ENCODE peak calls at places on chromosome 13, in eight cellular contexts. One of them, this sample, is unnamed.

GRCh38 chr13:57787058-57787791 is 155.7 kb downstream of the PCDH17 start:
- DNase-seq in effector memory CD8-positive, alpha-beta T cell: no peak
- DNase-seq in NCI-H1417: no peak
- DNase-seq in effector CD4-positive, alpha-beta T cell: no peak
- DNase-seq in naive thymus-derived CD8-positive, alpha-beta T cell: no peak
- DNase-seq in lower leg skin: no peak
- DNase-seq in sciatic nerve: no peak
- DNase-seq in nucleus accumbens: no peak
- DNase-seq in this sample: no peak

GRCh38 chr13:79385694-79386093 is 20.4 kb downstream of the RBM26 start:
- DNase-seq in effector memory CD8-positive, alpha-beta T cell: no peak
- DNase-seq in NCI-H1417: no peak
- DNase-seq in effector CD4-positive, alpha-beta T cell: no peak
- DNase-seq in naive thymus-derived CD8-positive, alpha-beta T cell: no peak
- DNase-seq in lower leg skin: no peak
- DNase-seq in sciatic nerve: no peak
- DNase-seq in nucleus accumbens: no peak
- DNase-seq in this sample: no peak

GRCh38 chr13:95023405-95023804 is 277.8 kb downstream of the ABCC4 start:
- DNase-seq in effector memory CD8-positive, alpha-beta T cell: no peak
- DNase-seq in NCI-H1417: peak
- DNase-seq in effector CD4-positive, alpha-beta T cell: no peak
- DNase-seq in naive thymus-derived CD8-positive, alpha-beta T cell: no peak
- DNase-seq in lower leg skin: no peak
- DNase-seq in sciatic nerve: no peak
- DNase-seq in nucleus accumbens: no peak
- DNase-seq in this sample: no peak

GRCh38 chr13:36366023-36366422 is 19.8 kb upstream of the SPART start:
- DNase-seq in effector memory CD8-positive, alpha-beta T cell: no peak
- DNase-seq in NCI-H1417: no peak
- DNase-seq in effector CD4-positive, alpha-beta T cell: no peak
- DNase-seq in naive thymus-derived CD8-positive, alpha-beta T cell: no peak
- DNase-seq in lower leg skin: no peak
- DNase-seq in sciatic nerve: no peak
- DNase-seq in nucleus accumbens: no peak
- DNase-seq in this sample: no peak

GRCh38 chr13:70183041-70183440 is 74.8 kb upstream of the KLHL1 start:
- DNase-seq in effector memory CD8-positive, alpha-beta T cell: no peak
- DNase-seq in NCI-H1417: no peak
- DNase-seq in effector CD4-positive, alpha-beta T cell: no peak
- DNase-seq in naive thymus-derived CD8-positive, alpha-beta T cell: no peak
- DNase-seq in lower leg skin: no peak
- DNase-seq in sciatic nerve: no peak
- DNase-seq in nucleus accumbens: no peak
- DNase-seq in this sample: no peak

GRCh38 chr13:84239032-84239431 is 356.8 kb upstream of the SLITRK1 start:
- DNase-seq in effector memory CD8-positive, alpha-beta T cell: no peak
- DNase-seq in NCI-H1417: no peak
- DNase-seq in effector CD4-positive, alpha-beta T cell: no peak
- DNase-seq in naive thymus-derived CD8-positive, alpha-beta T cell: no peak
- DNase-seq in lower leg skin: no peak
- DNase-seq in sciatic nerve: no peak
- DNase-seq in nucleus accumbens: no peak
- DNase-seq in this sample: no peak

GRCh38 chr13:22825186-22825585 is 355.6 kb upstream of the SGCG start:
- DNase-seq in effector memory CD8-positive, alpha-beta T cell: no peak
- DNase-seq in NCI-H1417: no peak
- DNase-seq in effector CD4-positive, alpha-beta T cell: no peak
- DNase-seq in naive thymus-derived CD8-positive, alpha-beta T cell: no peak
- DNase-seq in lower leg skin: no peak
- DNase-seq in sciatic nerve: no peak
- DNase-seq in nucleus accumbens: no peak
- DNase-seq in this sample: no peak

GRCh38 chr13:19864018-19864338 is 529 bp upstream of the ZMYM5 start:
- DNase-seq in effector memory CD8-positive, alpha-beta T cell: peak
- DNase-seq in NCI-H1417: peak
- DNase-seq in effector CD4-positive, alpha-beta T cell: peak
- DNase-seq in naive thymus-derived CD8-positive, alpha-beta T cell: peak
- DNase-seq in lower leg skin: peak
- DNase-seq in sciatic nerve: peak
- DNase-seq in nucleus accumbens: peak
- DNase-seq in this sample: no peak

GRCh38 chr13:95479706-95480105 is 72.8 kb upstream of the CLDN10 start:
- DNase-seq in effector memory CD8-positive, alpha-beta T cell: no peak
- DNase-seq in NCI-H1417: no peak
- DNase-seq in effector CD4-positive, alpha-beta T cell: no peak
- DNase-seq in naive thymus-derived CD8-positive, alpha-beta T cell: no peak
- DNase-seq in lower leg skin: no peak
- DNase-seq in sciatic nerve: no peak
- DNase-seq in nucleus accumbens: no peak
- DNase-seq in this sample: no peak

GRCh38 chr13:50127726-50128291 is 112.6 kb downstream of the KCNRG start:
- DNase-seq in effector memory CD8-positive, alpha-beta T cell: no peak
- DNase-seq in NCI-H1417: no peak
- DNase-seq in effector CD4-positive, alpha-beta T cell: no peak
- DNase-seq in naive thymus-derived CD8-positive, alpha-beta T cell: no peak
- DNase-seq in lower leg skin: no peak
- DNase-seq in sciatic nerve: no peak
- DNase-seq in nucleus accumbens: no peak
- DNase-seq in this sample: no peak

GRCh38 chr13:111177803-111178389 is 62.8 kb downstream of the ARHGEF7 start:
- DNase-seq in effector memory CD8-positive, alpha-beta T cell: no peak
- DNase-seq in NCI-H1417: no peak
- DNase-seq in effector CD4-positive, alpha-beta T cell: no peak
- DNase-seq in naive thymus-derived CD8-positive, alpha-beta T cell: no peak
- DNase-seq in lower leg skin: peak
- DNase-seq in sciatic nerve: no peak
- DNase-seq in nucleus accumbens: no peak
- DNase-seq in this sample: no peak

GRCh38 chr13:113448545-113448884 is 4.8 kb downstream of the ADPRHL1 start:
- DNase-seq in effector memory CD8-positive, alpha-beta T cell: no peak
- DNase-seq in NCI-H1417: no peak
- DNase-seq in effector CD4-positive, alpha-beta T cell: no peak
- DNase-seq in naive thymus-derived CD8-positive, alpha-beta T cell: no peak
- DNase-seq in lower leg skin: no peak
- DNase-seq in sciatic nerve: peak
- DNase-seq in nucleus accumbens: no peak
- DNase-seq in this sample: no peak

GRCh38 chr13:49315036-49315565 is 67.4 kb downstream of the CDADC1 start:
- DNase-seq in effector memory CD8-positive, alpha-beta T cell: no peak
- DNase-seq in NCI-H1417: no peak
- DNase-seq in effector CD4-positive, alpha-beta T cell: no peak
- DNase-seq in naive thymus-derived CD8-positive, alpha-beta T cell: no peak
- DNase-seq in lower leg skin: peak
- DNase-seq in sciatic nerve: no peak
- DNase-seq in nucleus accumbens: no peak
- DNase-seq in this sample: no peak

GRCh38 chr13:94323746-94324408 is 155.6 kb downstream of the DCT start:
- DNase-seq in effector memory CD8-positive, alpha-beta T cell: peak
- DNase-seq in NCI-H1417: no peak
- DNase-seq in effector CD4-positive, alpha-beta T cell: peak
- DNase-seq in naive thymus-derived CD8-positive, alpha-beta T cell: peak
- DNase-seq in lower leg skin: no peak
- DNase-seq in sciatic nerve: no peak
- DNase-seq in nucleus accumbens: no peak
- DNase-seq in this sample: peak

GRCh38 chr13:26971990-26972888 is 199.4 kb downstream of the USP12 start:
- DNase-seq in effector memory CD8-positive, alpha-beta T cell: no peak
- DNase-seq in NCI-H1417: peak
- DNase-seq in effector CD4-positive, alpha-beta T cell: no peak
- DNase-seq in naive thymus-derived CD8-positive, alpha-beta T cell: no peak
- DNase-seq in lower leg skin: no peak
- DNase-seq in sciatic nerve: no peak
- DNase-seq in nucleus accumbens: no peak
- DNase-seq in this sample: no peak

GRCh38 chr13:44084146-44084545 is 204.4 kb downstream of the LACC1 start:
- DNase-seq in effector memory CD8-positive, alpha-beta T cell: no peak
- DNase-seq in NCI-H1417: no peak
- DNase-seq in effector CD4-positive, alpha-beta T cell: no peak
- DNase-seq in naive thymus-derived CD8-positive, alpha-beta T cell: no peak
- DNase-seq in lower leg skin: no peak
- DNase-seq in sciatic nerve: no peak
- DNase-seq in nucleus accumbens: no peak
- DNase-seq in this sample: no peak

GRCh38 chr13:49356224-49356623 is 87.6 kb downstream of the CAB39L start:
- DNase-seq in effector memory CD8-positive, alpha-beta T cell: no peak
- DNase-seq in NCI-H1417: no peak
- DNase-seq in effector CD4-positive, alpha-beta T cell: no peak
- DNase-seq in naive thymus-derived CD8-positive, alpha-beta T cell: no peak
- DNase-seq in lower leg skin: no peak
- DNase-seq in sciatic nerve: no peak
- DNase-seq in nucleus accumbens: no peak
- DNase-seq in this sample: no peak

GRCh38 chr13:111533900-111534645 is 213.6 kb downstream of the TEX29 start:
- DNase-seq in effector memory CD8-positive, alpha-beta T cell: no peak
- DNase-seq in NCI-H1417: peak
- DNase-seq in effector CD4-positive, alpha-beta T cell: no peak
- DNase-seq in naive thymus-derived CD8-positive, alpha-beta T cell: no peak
- DNase-seq in lower leg skin: no peak
- DNase-seq in sciatic nerve: no peak
- DNase-seq in nucleus accumbens: no peak
- DNase-seq in this sample: no peak

GRCh38 chr13:59384154-59384553 is 779.6 kb downstream of the DIAPH3 start:
- DNase-seq in effector memory CD8-positive, alpha-beta T cell: no peak
- DNase-seq in NCI-H1417: no peak
- DNase-seq in effector CD4-positive, alpha-beta T cell: no peak
- DNase-seq in naive thymus-derived CD8-positive, alpha-beta T cell: no peak
- DNase-seq in lower leg skin: no peak
- DNase-seq in sciatic nerve: no peak
- DNase-seq in nucleus accumbens: no peak
- DNase-seq in this sample: no peak

GRCh38 chr13:44230736-44231135 is 142.9 kb upstream of the SERP2 start:
- DNase-seq in effector memory CD8-positive, alpha-beta T cell: no peak
- DNase-seq in NCI-H1417: no peak
- DNase-seq in effector CD4-positive, alpha-beta T cell: no peak
- DNase-seq in naive thymus-derived CD8-positive, alpha-beta T cell: no peak
- DNase-seq in lower leg skin: no peak
- DNase-seq in sciatic nerve: no peak
- DNase-seq in nucleus accumbens: no peak
- DNase-seq in this sample: no peak

GRCh38 chr13:92767468-92767867 is 459.1 kb upstream of the GPC6 start:
- DNase-seq in effector memory CD8-positive, alpha-beta T cell: no peak
- DNase-seq in NCI-H1417: no peak
- DNase-seq in effector CD4-positive, alpha-beta T cell: no peak
- DNase-seq in naive thymus-derived CD8-positive, alpha-beta T cell: no peak
- DNase-seq in lower leg skin: no peak
- DNase-seq in sciatic nerve: no peak
- DNase-seq in nucleus accumbens: no peak
- DNase-seq in this sample: no peak

GRCh38 chr13:21529102-21529893 is 70.2 kb upstream of the ZDHHC20 start:
- DNase-seq in effector memory CD8-positive, alpha-beta T cell: no peak
- DNase-seq in NCI-H1417: no peak
- DNase-seq in effector CD4-positive, alpha-beta T cell: no peak
- DNase-seq in naive thymus-derived CD8-positive, alpha-beta T cell: peak
- DNase-seq in lower leg skin: no peak
- DNase-seq in sciatic nerve: no peak
- DNase-seq in nucleus accumbens: no peak
- DNase-seq in this sample: no peak

GRCh38 chr13:60509601-60510386 is 112.8 kb downstream of the TDRD3 start:
- DNase-seq in effector memory CD8-positive, alpha-beta T cell: no peak
- DNase-seq in NCI-H1417: peak
- DNase-seq in effector CD4-positive, alpha-beta T cell: no peak
- DNase-seq in naive thymus-derived CD8-positive, alpha-beta T cell: no peak
- DNase-seq in lower leg skin: no peak
- DNase-seq in sciatic nerve: no peak
- DNase-seq in nucleus accumbens: no peak
- DNase-seq in this sample: no peak

GRCh38 chr13:46386426-46386995 is 541 bp downstream of the RUBCNL start:
- DNase-seq in effector memory CD8-positive, alpha-beta T cell: no peak
- DNase-seq in NCI-H1417: no peak
- DNase-seq in effector CD4-positive, alpha-beta T cell: no peak
- DNase-seq in naive thymus-derived CD8-positive, alpha-beta T cell: no peak
- DNase-seq in lower leg skin: no peak
- DNase-seq in sciatic nerve: no peak
- DNase-seq in nucleus accumbens: no peak
- DNase-seq in this sample: no peak

GRCh38 chr13:19053561-19053960 is 128.1 kb downstream of the TUBA3C start:
- DNase-seq in effector memory CD8-positive, alpha-beta T cell: no peak
- DNase-seq in NCI-H1417: no peak
- DNase-seq in effector CD4-positive, alpha-beta T cell: no peak
- DNase-seq in naive thymus-derived CD8-positive, alpha-beta T cell: no peak
- DNase-seq in lower leg skin: peak
- DNase-seq in sciatic nerve: no peak
- DNase-seq in nucleus accumbens: no peak
- DNase-seq in this sample: no peak

GRCh38 chr13:40329682-40330485 is 336.6 kb downstream of the FOXO1 start:
- DNase-seq in effector memory CD8-positive, alpha-beta T cell: no peak
- DNase-seq in NCI-H1417: no peak
- DNase-seq in effector CD4-positive, alpha-beta T cell: no peak
- DNase-seq in naive thymus-derived CD8-positive, alpha-beta T cell: no peak
- DNase-seq in lower leg skin: no peak
- DNase-seq in sciatic nerve: no peak
- DNase-seq in nucleus accumbens: no peak
- DNase-seq in this sample: no peak

GRCh38 chr13:82565191-82565590 is 1317.1 kb downstream of the SLITRK1 start:
- DNase-seq in effector memory CD8-positive, alpha-beta T cell: no peak
- DNase-seq in NCI-H1417: no peak
- DNase-seq in effector CD4-positive, alpha-beta T cell: no peak
- DNase-seq in naive thymus-derived CD8-positive, alpha-beta T cell: no peak
- DNase-seq in lower leg skin: no peak
- DNase-seq in sciatic nerve: no peak
- DNase-seq in nucleus accumbens: no peak
- DNase-seq in this sample: no peak

GRCh38 chr13:39245688-39246087 is 207.4 kb downstream of the NHLRC3 start:
- DNase-seq in effector memory CD8-positive, alpha-beta T cell: no peak
- DNase-seq in NCI-H1417: peak
- DNase-seq in effector CD4-positive, alpha-beta T cell: no peak
- DNase-seq in naive thymus-derived CD8-positive, alpha-beta T cell: no peak
- DNase-seq in lower leg skin: no peak
- DNase-seq in sciatic nerve: no peak
- DNase-seq in nucleus accumbens: no peak
- DNase-seq in this sample: no peak

GRCh38 chr13:24165746-24166145 is 5.2 kb downstream of the SPATA13 start:
- DNase-seq in effector memory CD8-positive, alpha-beta T cell: no peak
- DNase-seq in NCI-H1417: no peak
- DNase-seq in effector CD4-positive, alpha-beta T cell: no peak
- DNase-seq in naive thymus-derived CD8-positive, alpha-beta T cell: no peak
- DNase-seq in lower leg skin: no peak
- DNase-seq in sciatic nerve: no peak
- DNase-seq in nucleus accumbens: no peak
- DNase-seq in this sample: no peak

GRCh38 chr13:42036711-42037110 is 11.7 kb upstream of the DGKH start:
- DNase-seq in effector memory CD8-positive, alpha-beta T cell: no peak
- DNase-seq in NCI-H1417: no peak
- DNase-seq in effector CD4-positive, alpha-beta T cell: no peak
- DNase-seq in naive thymus-derived CD8-positive, alpha-beta T cell: no peak
- DNase-seq in lower leg skin: no peak
- DNase-seq in sciatic nerve: no peak
- DNase-seq in nucleus accumbens: no peak
- DNase-seq in this sample: no peak

GRCh38 chr13:109383683-109384082 is 402.7 kb downstream of the IRS2 start:
- DNase-seq in effector memory CD8-positive, alpha-beta T cell: no peak
- DNase-seq in NCI-H1417: no peak
- DNase-seq in effector CD4-positive, alpha-beta T cell: no peak
- DNase-seq in naive thymus-derived CD8-positive, alpha-beta T cell: no peak
- DNase-seq in lower leg skin: no peak
- DNase-seq in sciatic nerve: no peak
- DNase-seq in nucleus accumbens: no peak
- DNase-seq in this sample: no peak

GRCh38 chr13:50365300-50365682 is 350.0 kb downstream of the KCNRG start:
- DNase-seq in effector memory CD8-positive, alpha-beta T cell: no peak
- DNase-seq in NCI-H1417: peak
- DNase-seq in effector CD4-positive, alpha-beta T cell: no peak
- DNase-seq in naive thymus-derived CD8-positive, alpha-beta T cell: no peak
- DNase-seq in lower leg skin: no peak
- DNase-seq in sciatic nerve: no peak
- DNase-seq in nucleus accumbens: no peak
- DNase-seq in this sample: no peak

GRCh38 chr13:112880976-112881540 is 88.0 kb upstream of the MCF2L start:
- DNase-seq in effector memory CD8-positive, alpha-beta T cell: no peak
- DNase-seq in NCI-H1417: no peak
- DNase-seq in effector CD4-positive, alpha-beta T cell: no peak
- DNase-seq in naive thymus-derived CD8-positive, alpha-beta T cell: no peak
- DNase-seq in lower leg skin: no peak
- DNase-seq in sciatic nerve: no peak
- DNase-seq in nucleus accumbens: no peak
- DNase-seq in this sample: no peak

GRCh38 chr13:40664100-40665060 is 2.1 kb downstream of the FOXO1 start:
- DNase-seq in effector memory CD8-positive, alpha-beta T cell: peak
- DNase-seq in NCI-H1417: peak
- DNase-seq in effector CD4-positive, alpha-beta T cell: peak
- DNase-seq in naive thymus-derived CD8-positive, alpha-beta T cell: peak
- DNase-seq in lower leg skin: peak
- DNase-seq in sciatic nerve: peak
- DNase-seq in nucleus accumbens: peak
- DNase-seq in this sample: peak